ENCODE peak calls at places on chromosomes 2 and 18, in four cellular contexts. J, K, P and L are unnamed samples.
A peak's percentile ranks its signal among the peaks of the same experiment; 100 is the strongest.

GRCh38 chr2:7835693-7836680 is 845.9 kb upstream of the ID2 start:
- DNase-seq in J (peak; percentile 64), P (no peak), K (peak; percentile 65), L (no peak)

GRCh38 chr2:144078091-144078490 is 441.8 kb downstream of the ZEB2 start:
- DNase-seq in J (no peak), P (no peak), K (no peak), L (no peak)

GRCh38 chr2:216756435-216756834 is 61.1 kb upstream of the IGFBP5 start:
- DNase-seq in K (no peak), P (no peak), J (no peak), L (no peak)

GRCh38 chr2:173547493-173547892 is 192.8 kb downstream of the CDCA7 start:
- DNase-seq in P (no peak), J (no peak), K (no peak), L (no peak)

GRCh38 chr2:42581257-42581656 is 12.8 kb downstream of the MTA3 start:
- DNase-seq in P (no peak), K (no peak), J (no peak), L (no peak)

GRCh38 chr2:56871641-56872040 is 687.9 kb downstream of the CCDC85A start:
- DNase-seq in J (no peak), P (no peak), K (no peak), L (no peak)

GRCh38 chr2:66555076-66555475 is 120.2 kb downstream of the MEIS1 start:
- DNase-seq in J (no peak), K (no peak), P (no peak), L (no peak)

GRCh38 chr2:8565399-8566154 is 116.3 kb upstream of the ID2 start:
- DNase-seq in P (no peak), J (no peak), K (no peak), L (no peak)

GRCh38 chr2:173149491-173149890 is 73.8 kb downstream of the MAP3K20 start:
- DNase-seq in J (peak; percentile 35), P (no peak), K (no peak), L (no peak)

GRCh38 chr2:7024261-7024660 is 107.0 kb downstream of the RNF144A start:
- DNase-seq in K (no peak), P (no peak), J (no peak), L (no peak)

GRCh38 chr2:20940856-20941255 is 103.0 kb downstream of the APOB start:
- DNase-seq in J (no peak), K (no peak), P (no peak), L (no peak)

GRCh38 chr18:57780318-57781127 is 22.6 kb downstream of the ATP8B1 start:
- DNase-seq in J (peak; percentile 17), P (peak; percentile 7), K (no peak), L (no peak)

GRCh38 chr2:109516445-109517117 is 97.2 kb downstream of the SEPTIN10 start:
- DNase-seq in J (no peak), K (peak; percentile 73), P (peak; percentile 73), L (peak; percentile 87)

GRCh38 chr18:23662309-23663263 is at the start of gene ANKRD29:
- DNase-seq in J (no peak), P (peak; percentile 26), K (no peak), L (peak; percentile 69)

DNA sequence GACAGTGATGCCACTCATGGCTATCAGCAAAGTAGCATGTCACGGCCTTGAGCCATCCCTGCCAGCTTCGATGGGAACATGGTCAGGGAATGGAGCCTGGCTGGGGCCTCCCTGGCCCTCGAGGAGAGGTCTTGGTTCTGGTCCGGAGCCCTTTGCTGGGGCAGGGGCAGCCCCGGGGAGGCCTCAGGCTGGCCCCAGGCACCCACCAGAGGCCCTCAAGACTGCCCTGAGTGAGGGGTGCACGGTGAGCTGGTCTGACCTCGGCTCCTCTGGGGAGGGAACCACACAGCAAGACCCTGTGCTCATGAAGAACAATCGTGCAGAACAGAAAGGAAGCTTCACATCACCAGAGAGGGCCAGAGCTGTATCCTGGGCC is 75.2 kb upstream of the OTOS start:
- DNase-seq in K (no peak), P (no peak), J (no peak), L (no peak)
- TF ChIP-seq CREM in K (no peak), P (no peak), J (no peak), L (no peak)

DNA sequence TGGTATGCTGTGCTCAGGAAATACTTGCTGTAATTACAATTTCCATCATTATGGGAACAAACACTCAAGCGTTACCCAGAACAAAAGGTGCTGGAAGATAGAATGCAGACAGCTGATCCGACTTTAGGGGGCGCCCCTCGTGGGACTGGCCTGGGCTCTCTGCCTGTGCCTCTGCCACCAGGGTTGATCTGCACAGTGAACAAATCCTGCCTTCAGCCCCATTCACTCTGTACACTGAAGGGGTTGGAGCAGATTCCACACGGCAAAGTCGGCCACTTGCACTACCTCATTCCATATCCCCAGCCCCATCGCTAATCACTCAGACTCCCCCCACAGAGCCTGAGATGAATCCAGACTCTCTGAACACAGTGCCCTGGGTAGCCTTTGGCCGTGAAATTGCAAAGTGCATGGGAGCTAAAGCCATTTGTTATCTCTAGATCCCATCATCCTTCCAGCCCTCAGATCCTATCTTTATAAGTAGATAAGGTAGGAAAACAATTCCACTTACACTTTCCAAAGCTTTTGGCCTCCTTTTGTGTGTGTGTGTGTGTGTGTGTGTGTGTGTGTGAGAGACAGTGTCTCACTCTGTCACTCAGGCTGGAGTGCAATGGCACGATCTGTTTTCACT is 69.3 kb downstream of the INPP5D start:
- DNase-seq in P (no peak), K (no peak), J (no peak), L (peak; percentile 78)
- TF ChIP-seq CREM in P (no peak), K (no peak), J (no peak), L (no peak)

GRCh38 chr2:135227386-135227785 is 175.3 kb downstream of the RAB3GAP1 start:
- DNase-seq in K (no peak), J (no peak), P (no peak), L (no peak)
- TF ChIP-seq CREM in K (no peak), J (no peak), P (no peak), L (no peak)

GRCh38 chr2:239104800-239105199 is 256.9 kb downstream of the TWIST2 start:
- DNase-seq in P (no peak), K (no peak), J (no peak), L (no peak)
- TF ChIP-seq CREM in P (no peak), K (no peak), J (no peak), L (no peak)

DNA sequence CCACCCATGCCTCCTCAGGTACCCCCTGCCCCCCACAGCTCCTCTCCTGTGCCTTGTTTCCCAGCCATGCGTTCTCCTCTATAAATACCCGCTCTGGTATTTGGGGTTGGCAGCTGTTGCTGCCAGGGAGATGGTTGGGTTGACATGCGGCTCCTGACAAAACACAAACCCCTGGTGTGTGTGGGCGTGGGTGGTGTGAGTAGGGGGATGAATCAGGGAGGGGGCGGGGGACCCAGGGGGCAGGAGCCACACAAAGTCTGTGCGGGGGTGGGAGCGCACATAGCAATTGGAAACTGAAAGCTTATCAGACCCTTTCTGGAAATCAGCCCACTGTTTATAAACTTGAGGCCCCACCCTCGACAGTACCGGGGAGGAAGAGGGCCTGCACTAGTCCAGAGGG is 803 bp upstream of the DES start:
- DNase-seq in J (no peak), P (peak; percentile 31), K (no peak), L (no peak)
- TF ChIP-seq CREM in J (no peak), P (no peak), K (no peak), L (no peak)

DNA sequence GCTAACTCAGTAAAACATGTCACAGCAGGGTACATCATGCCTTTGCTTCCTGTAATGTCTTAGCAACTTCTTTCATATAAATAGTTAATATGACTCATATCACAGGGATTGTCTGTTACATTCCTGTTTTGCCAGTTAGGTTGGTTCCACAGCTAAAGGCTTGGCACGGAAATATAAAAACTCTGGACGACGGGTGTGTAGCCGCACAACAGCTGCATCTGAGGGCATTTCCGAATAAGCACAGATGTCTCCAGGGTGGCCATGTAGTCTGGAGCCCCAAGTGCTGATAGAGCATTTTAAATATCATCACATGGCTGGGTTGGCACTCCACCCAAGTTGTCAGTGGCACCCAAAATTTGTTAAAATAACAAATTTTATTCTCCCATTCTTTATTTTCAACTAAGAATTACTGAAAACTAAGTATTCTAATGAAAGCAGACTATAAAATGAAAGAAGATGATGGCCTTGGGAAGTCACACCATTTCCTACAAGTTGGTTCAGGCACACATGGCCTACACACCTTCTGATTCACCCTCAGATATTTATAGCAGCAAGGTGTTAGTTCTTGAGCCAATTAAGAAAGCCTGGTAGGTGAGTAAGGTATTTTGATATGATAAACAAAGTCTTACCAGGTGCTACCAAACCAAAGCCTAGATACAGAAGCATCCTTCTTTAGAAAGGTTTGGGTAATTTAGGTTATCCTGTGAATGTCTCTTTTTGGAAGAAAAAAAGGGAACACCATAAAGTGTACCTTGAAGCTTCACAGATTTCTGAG is 61.8 kb upstream of the STK17B start:
- DNase-seq in K (no peak), P (no peak), J (no peak), L (no peak)
- TF ChIP-seq CREM in K (no peak), P (no peak), J (no peak), L (no peak)

DNA sequence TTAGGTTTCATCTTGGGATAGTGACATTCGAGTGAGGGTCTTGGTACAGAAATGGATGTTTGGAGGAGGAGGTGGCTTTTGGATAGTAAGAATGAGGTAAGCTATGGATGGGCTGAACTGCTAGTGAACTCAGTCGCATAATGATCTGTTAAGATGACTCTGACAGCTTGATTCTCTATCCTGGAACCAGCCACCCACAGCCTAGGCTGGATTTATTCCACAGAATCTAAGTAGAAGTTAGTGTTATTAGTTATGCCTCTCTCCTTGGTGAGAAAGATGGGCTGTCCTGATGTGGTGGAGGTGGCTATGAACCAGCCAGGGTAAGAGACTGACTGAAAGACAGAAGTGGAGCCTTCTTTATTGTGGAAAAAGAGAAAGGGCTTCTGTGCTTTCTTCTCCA is 22.4 kb downstream of the IL36A start:
- DNase-seq in P (no peak), K (no peak), J (no peak), L (no peak)
- TF ChIP-seq CREM in P (no peak), K (no peak), J (no peak), L (no peak)

GRCh38 chr2:205769494-205769848 is 87.2 kb downstream of the NRP2 start:
- DNase-seq in K (no peak), J (no peak), P (no peak), L (no peak)
- TF ChIP-seq CREM in K (no peak), J (no peak), P (no peak), L (no peak)

GRCh38 chr2:28389399-28390240 is 3.0 kb upstream of the FOSL2 start:
- DNase-seq in P (peak; percentile 24), K (no peak), J (no peak), L (no peak)

GRCh38 chr2:28392297-28393114 is at the start of gene FOSL2:
- DNase-seq in P (peak; percentile 92), J (peak; percentile 87), K (peak; percentile 100), L (peak; percentile 78)

GRCh38 chr2:28390241-28390856 is 2.3 kb upstream of the FOSL2 start:
- DNase-seq in K (peak; percentile 63), J (no peak), P (peak; percentile 74), L (peak; percentile 67)

GRCh38 chr2:28391564-28392296 is 928 bp upstream of the FOSL2 start:
- DNase-seq in J (no peak), K (peak; percentile 72), P (peak; percentile 41), L (peak; percentile 66)

DNA sequence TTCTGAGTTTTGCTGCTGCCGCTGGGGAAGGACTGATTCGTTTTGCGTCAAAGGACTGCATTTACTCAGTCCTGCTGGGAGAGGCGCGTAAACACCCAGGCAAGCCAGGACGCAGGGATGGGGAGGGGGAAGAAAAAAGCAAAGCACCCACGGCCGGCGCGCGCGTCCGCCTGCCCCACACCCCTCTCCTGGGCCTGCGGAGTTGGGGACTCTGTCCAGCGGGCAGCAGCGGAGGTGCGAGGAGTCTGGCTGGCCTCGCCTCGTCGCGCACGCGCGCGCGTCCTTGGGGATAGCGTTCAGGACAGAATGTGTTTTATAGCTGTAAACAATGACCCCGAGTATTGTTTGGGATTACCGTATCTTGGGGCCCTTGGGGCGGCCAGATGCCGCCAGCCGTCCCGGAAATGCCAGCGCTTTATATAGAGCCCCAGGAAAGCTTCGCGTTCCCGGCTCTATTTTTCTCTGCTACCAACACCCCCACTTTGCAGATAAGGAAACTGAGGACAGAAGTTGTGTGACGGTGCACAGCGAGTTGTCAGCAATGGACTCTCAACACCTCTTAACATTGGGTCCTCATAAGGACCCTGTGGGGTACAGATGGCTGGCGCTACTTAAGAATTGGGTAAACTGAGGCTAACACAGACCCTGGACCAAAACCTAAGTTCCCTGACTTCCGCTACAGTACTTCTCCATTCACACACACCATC is 1.6 kb upstream of the FOSL2 start:
- DNase-seq in J (no peak), P (peak; percentile 26), K (no peak), L (peak; percentile 51)
- TF ChIP-seq CREM in J (no peak), P (no peak), K (no peak), L (no peak)